ENCODE peak calls at places on chromosomes 7 and 10, in seven cellular contexts. D is SJSA1; E is CD8-positive, alpha-beta T cell; S is endodermal cell; I is mesendoderm; K is mammary epithelial cell; G is H7. N is an unnamed sample.

GRCh38 chr7:153682628-153683027 is 369.6 kb upstream of the DPP6 start:
- DNase-seq in D (no peak), K (no peak), E (no peak), G (no peak), S (peak; percentile 66), I (peak; percentile 62), N (no peak)

GRCh38 chr10:6053816-6054581 is 8.2 kb downstream of the IL2RA start:
- DNase-seq in S (no peak), E (no peak), D (peak; percentile 37), G (no peak), I (no peak), K (no peak), N (peak; percentile 77)

GRCh38 chr10:22016046-22016705 is 12.6 kb upstream of the DNAJC1 start:
- DNase-seq in E (no peak), S (no peak), I (no peak), K (peak; percentile 14), G (no peak), D (no peak), N (no peak)

GRCh38 chr7:116957874-116958273 is 4.6 kb downstream of the ST7 start:
- DNase-seq in S (no peak), D (no peak), K (no peak), E (no peak), I (no peak), G (no peak), N (no peak)

GRCh38 chr7:52168085-52168484 is 851.5 kb upstream of the COBL start:
- DNase-seq in K (no peak), D (no peak), I (peak; percentile 59), G (peak; percentile 54), S (peak; percentile 83), E (no peak), N (no peak)

GRCh38 chr7:142482899-142483658 is 225.2 kb upstream of the PRSS58 start:
- DNase-seq in K (peak; percentile 27), D (peak; percentile 61), E (peak; percentile 57), G (peak; percentile 69), I (peak; percentile 73), S (peak; percentile 83), N (no peak)

GRCh38 chr10:78363190-78363589 is 329.5 kb downstream of the RPS24 start:
- DNase-seq in G (no peak), E (no peak), S (no peak), D (no peak), K (no peak), I (no peak), N (no peak)

GRCh38 chr10:129274928-129275474 is 192.0 kb upstream of the MGMT start:
- DNase-seq in E (no peak), D (no peak), K (no peak), S (peak; percentile 90), I (peak; percentile 79), G (peak; percentile 84), N (no peak)

GRCh38 chr7:31814187-31814586 is 127.2 kb downstream of the PPP1R17 start:
- DNase-seq in S (peak; percentile 61), E (no peak), I (peak; percentile 34), D (no peak), G (peak; percentile 1), K (no peak), N (no peak)

GRCh38 chr10:97870990-97871389 is 21.3 kb downstream of the GOLGA7B start:
- DNase-seq in G (no peak), S (no peak), K (no peak), E (no peak), D (no peak), I (no peak), N (no peak)
- H3K27me3 ChIP-seq in G (no peaks in the 10 kb centered on the region), S (no peaks in the 10 kb centered on the region), K (no peaks in the 10 kb centered on the region), E (no peaks in the 10 kb centered on the region), D (peaks cover 20% of the 10 kb centered on the region), I (no peaks in the 10 kb centered on the region), N (peaks cover 12% of the 10 kb centered on the region)

GRCh38 chr10:130409931-130410330 is 273.7 kb downstream of the GLRX3 start:
- DNase-seq in D (peak; percentile 17), S (peak; percentile 32), I (no peak), G (no peak), E (no peak), K (no peak), N (no peak)
- H3K4me3 ChIP-seq in D (no peak overlapping the region), S (no peak overlapping the region), I (no peak overlapping the region), G (no peak overlapping the region), E (no peak overlapping the region), K (no peak overlapping the region), N (no peak overlapping the region)

GRCh38 chr10:132185601-132186487 is 904 bp upstream of the DPYSL4 start:
- DNase-seq in E (peak; percentile 58), K (peak; percentile 42), G (peak; percentile 94), D (no peak), S (peak; percentile 87), I (peak; percentile 41), N (no peak)

GRCh38 chr10:132189016-132189415 is 2.3 kb downstream of the DPYSL4 start:
- DNase-seq in S (no peak), E (no peak), K (no peak), D (no peak), G (no peak), I (no peak), N (no peak)

GRCh38 chr10:132186488-132187413 is at the start of gene DPYSL4:
- DNase-seq in I (no peak), K (no peak), E (peak; percentile 47), D (no peak), G (peak; percentile 99), S (peak; percentile 78), N (no peak)

GRCh38 chr10:132188331-132188730 is 1.6 kb downstream of the DPYSL4 start:
- DNase-seq in S (no peak), G (no peak), I (no peak), D (no peak), E (no peak), K (no peak), N (no peak)

DNA sequence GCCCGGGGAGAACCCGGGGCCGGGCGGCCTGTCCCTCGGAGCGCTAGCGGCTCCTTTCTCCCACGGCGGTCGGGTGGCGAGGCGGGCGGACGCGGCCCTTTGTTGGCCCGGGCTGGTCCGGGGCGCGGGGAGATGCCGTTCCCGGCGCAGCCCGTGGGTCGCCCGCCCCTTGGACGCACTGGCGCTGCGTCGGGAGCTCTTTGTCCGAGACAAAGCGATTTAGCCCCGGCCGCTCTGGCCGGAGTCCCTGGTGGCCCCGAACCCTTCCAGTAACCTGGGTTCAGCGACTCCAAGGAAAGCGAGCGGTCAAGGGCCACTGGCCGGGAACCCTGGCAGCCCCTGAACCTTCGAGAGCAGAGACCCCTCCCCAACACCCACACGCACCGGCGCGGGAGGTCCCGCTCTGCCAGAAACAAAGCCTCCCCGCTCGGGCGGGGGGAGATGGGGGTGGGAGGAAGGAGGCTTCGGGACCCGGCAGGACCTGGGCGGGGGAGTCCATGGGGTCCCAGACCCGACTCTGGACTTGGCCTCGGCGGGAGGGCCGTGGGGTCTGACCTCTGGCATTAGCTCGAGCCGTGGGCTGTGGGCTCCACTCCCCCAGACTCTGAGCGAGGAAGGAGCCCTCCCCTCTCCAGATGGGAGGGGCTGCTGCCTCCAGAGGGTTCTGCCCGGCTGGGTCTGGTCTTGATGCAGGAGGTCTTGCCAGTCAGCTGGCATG is 832 bp downstream of the DPYSL4 start:
- DNase-seq in I (no peak), S (peak; percentile 70), D (no peak), K (no peak), G (peak; percentile 88), E (no peak), N (no peak)
- H3K27me3 ChIP-seq in I (peaks cover 28% of the 10 kb centered on the region), S (peaks cover 74% of the 10 kb centered on the region), D (peaks cover 35% of the 10 kb centered on the region), K (peaks cover 15% of the 10 kb centered on the region), G (peaks cover 46% of the 10 kb centered on the region), E (peaks cover 10% of the 10 kb centered on the region), N (peaks cover 61% of the 10 kb centered on the region)

GRCh38 chr10:97570146-97570788 is 2.3 kb upstream of the ANKRD2 start:
- DNase-seq in I (no peak), S (no peak), E (no peak), D (no peak), K (no peak), G (peak; percentile 22), N (no peak)

GRCh38 chr10:97572214-97572989 is at the start of gene ANKRD2:
- DNase-seq in I (peak; percentile 91), G (peak; percentile 93), K (peak; percentile 67), S (peak; percentile 95), D (peak; percentile 78), E (peak; percentile 52), N (peak; percentile 81)

GRCh38 chr10:97573021-97573420 is 442 bp downstream of the ANKRD2 start:
- DNase-seq in E (no peak), D (no peak), S (no peak), G (no peak), I (no peak), K (peak; percentile 47), N (no peak)

GRCh38 chr10:97571622-97572021 is 957 bp upstream of the ANKRD2 start:
- DNase-seq in D (no peak), S (no peak), E (no peak), K (peak; percentile 94), G (peak; percentile 19), I (no peak), N (no peak)

DNA sequence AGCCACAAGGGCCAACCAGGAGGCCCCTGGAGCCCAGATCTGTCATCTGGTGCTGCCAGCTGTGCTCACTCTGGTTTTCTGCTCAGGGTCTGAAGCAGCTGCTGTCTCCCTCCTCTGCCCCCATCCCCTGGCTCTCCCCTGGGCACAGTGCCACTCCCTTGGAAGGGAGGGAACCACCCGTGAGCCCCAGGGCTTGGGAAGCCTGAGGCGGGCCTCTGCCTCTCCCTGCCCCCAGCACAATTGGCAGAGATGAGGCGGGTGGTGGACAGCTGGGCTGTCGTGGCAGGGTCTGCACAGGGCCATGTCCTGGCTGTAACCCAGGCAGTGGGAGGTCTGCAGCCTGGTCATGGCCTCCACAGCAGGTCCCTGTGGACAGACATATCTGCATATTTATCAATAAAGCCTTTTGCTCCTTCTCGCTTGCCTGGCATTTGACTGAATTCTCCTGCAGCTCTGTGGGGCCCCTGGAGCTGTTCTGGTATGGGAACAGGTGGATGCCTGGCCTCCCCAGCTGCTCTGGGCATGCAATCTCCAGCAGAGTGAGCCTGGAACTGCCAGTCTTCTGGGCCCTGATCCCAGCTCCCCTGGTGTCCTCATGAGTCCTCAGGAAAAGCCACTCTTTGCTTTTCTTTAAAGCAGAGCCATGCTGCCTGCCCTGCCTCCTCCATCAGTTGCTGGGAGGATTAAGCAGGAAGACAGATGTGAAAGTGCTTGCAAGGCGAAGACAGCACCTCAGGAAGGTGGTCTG is 1.6 kb upstream of the ANKRD2 start:
- DNase-seq in K (no peak), D (no peak), S (no peak), E (no peak), I (no peak), G (peak; percentile 25), N (no peak)
- H3K4me3 ChIP-seq in K (no peak overlapping the region), D (no peak overlapping the region), S (no peak overlapping the region), E (no peak overlapping the region), I (no peak overlapping the region), G (no peak overlapping the region), N (no peak overlapping the region)

DNA sequence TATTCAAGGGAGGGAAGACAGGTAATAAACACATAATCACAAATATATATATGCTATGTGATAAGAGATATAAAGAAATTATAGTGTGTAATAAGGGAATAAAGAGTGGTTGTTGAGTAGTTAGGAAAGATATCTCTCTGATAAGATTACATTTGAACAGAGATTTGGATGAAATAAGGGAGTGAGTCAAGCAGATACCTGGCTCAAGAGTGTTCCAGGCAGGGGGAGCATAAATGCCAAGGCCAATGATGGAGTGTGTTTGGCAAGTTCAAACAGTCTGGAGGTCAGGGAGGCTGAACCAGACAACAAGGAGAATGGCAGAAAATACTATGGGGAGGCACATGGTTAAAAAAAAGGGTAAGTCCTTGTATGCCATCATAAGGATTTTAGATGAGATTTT is 4.8 kb upstream of the GNAI1 start:
- DNase-seq in I (no peak), E (no peak), K (no peak), S (no peak), D (no peak), G (no peak), N (no peak)
- H3K27me3 ChIP-seq in I (no peaks in the 10 kb centered on the region), E (no peaks in the 10 kb centered on the region), K (no peaks in the 10 kb centered on the region), S (peaks cover 10% of the 10 kb centered on the region), D (no peaks in the 10 kb centered on the region), G (peaks cover 26% of the 10 kb centered on the region), N (no peaks in the 10 kb centered on the region)

GRCh38 chr10:13991353-13991752 is 339.4 kb downstream of the FRMD4A start:
- DNase-seq in E (no peak), S (no peak), D (no peak), I (no peak), G (no peak), K (no peak), N (no peak)
- H3K4me3 ChIP-seq in E (no peak overlapping the region), S (no peak overlapping the region), D (no peak overlapping the region), I (no peak overlapping the region), G (no peak overlapping the region), K (no peak overlapping the region), N (no peak overlapping the region)